ENCODE peak calls at places on chromosomes 5 and 9, in six cellular contexts. G, D, Y, R, P and T are unnamed samples.

GRCh38 chr9:6226696-6227095 is 11.1 kb downstream of the IL33 start:
- DNase-seq in R (no peak), P (no peak), D (no peak), Y (no peak), G (no peak), T (no peak)

GRCh38 chr5:176629853-176630680 is at the start of the genes EIF4E1B and SNCB:
- DNase-seq in G (no peak), D (peak), R (no peak), P (no peak), Y (peak), T (peak)

GRCh38 chr9:129309041-129309430 is 131.0 kb upstream of the IER5L start:
- DNase-seq in G (no peak), D (no peak), P (no peak), Y (no peak), R (no peak), T (no peak)

GRCh38 chr9:129310666-129311350 is 132.7 kb upstream of the IER5L start:
- DNase-seq in P (no peak), R (no peak), Y (no peak), D (no peak), G (no peak), T (no peak)

GRCh38 chr5:144093400-144093799 is 77.1 kb downstream of the YIPF5 start:
- DNase-seq in P (no peak), R (no peak), Y (no peak), D (no peak), G (no peak), T (no peak)

GRCh38 chr9:72958485-72959266 is 5.8 kb upstream of the ALDH1A1 start:
- DNase-seq in D (no peak), R (no peak), P (no peak), G (no peak), Y (no peak), T (no peak)

GRCh38 chr5:143200781-143201398 is 202.6 kb downstream of the NR3C1 start:
- DNase-seq in D (no peak), R (no peak), G (peak), Y (no peak), P (peak), T (peak)

GRCh38 chr5:59188415-59189225 is 605.7 kb downstream of the RAB3C start:
- DNase-seq in P (peak), R (peak), Y (peak), G (no peak), D (peak), T (peak)

GRCh38 chr5:181100121-181101015 is 30.6 kb downstream of the OR2V1 start:
- DNase-seq in G (no peak), D (no peak), R (no peak), P (no peak), Y (no peak), T (no peak)

GRCh38 chr9:123400926-123401503 is 45.0 kb downstream of the CRB2 start:
- DNase-seq in R (peak), Y (no peak), D (no peak), P (no peak), G (no peak), T (no peak)

GRCh38 chr5:100553209-100553608 is 18.0 kb downstream of the FAM174A start:
- DNase-seq in Y (no peak), G (no peak), D (no peak), P (peak), R (no peak), T (no peak)

GRCh38 chr5:135214897-135215616 is 181.0 kb upstream of the PITX1 start:
- DNase-seq in P (peak), R (no peak), G (no peak), D (no peak), Y (no peak), T (no peak)

GRCh38 chr5:25091917-25092316 is 447.1 kb upstream of the CDH10 start:
- DNase-seq in Y (no peak), G (no peak), P (no peak), D (no peak), R (no peak), T (no peak)

GRCh38 chr9:132507670-132508469 is 74.5 kb upstream of the BARHL1 start:
- DNase-seq in D (peak), P (peak), Y (peak), R (peak), G (peak), T (peak)

GRCh38 chr5:169758886-169759285 is 121.8 kb downstream of the DOCK2 start:
- DNase-seq in Y (no peak), P (no peak), G (no peak), R (no peak), D (no peak), T (no peak)

GRCh38 chr9:96453625-96454024 is 3.7 kb downstream of the HABP4 start:
- DNase-seq in P (peak), D (peak), Y (peak), R (no peak), G (no peak), T (no peak)

GRCh38 chr9:114356792-114357191 is 27.1 kb downstream of the ORM2 start:
- DNase-seq in P (no peak), R (no peak), Y (no peak), G (no peak), D (no peak), T (no peak)

GRCh38 chr9:95383198-95383673 is 65.7 kb upstream of the FANCC start:
- DNase-seq in G (peak), P (peak), R (no peak), D (no peak), Y (no peak), T (no peak)

GRCh38 chr9:36772449-36773370 is 200.0 kb downstream of the MELK start:
- DNase-seq in R (no peak), D (no peak), P (peak), G (no peak), Y (no peak), T (no peak)

GRCh38 chr9:33051149-33051548 is 25.3 kb downstream of the SMU1 start:
- DNase-seq in R (no peak), G (no peak), D (no peak), P (no peak), Y (no peak), T (no peak)

GRCh38 chr9:21668504-21668903 is 133.9 kb upstream of the MTAP start:
- DNase-seq in P (no peak), D (no peak), Y (no peak), G (no peak), R (peak), T (no peak)

GRCh38 chr5:126052791-126053190 is 370.4 kb upstream of the GRAMD2B start:
- DNase-seq in G (no peak), Y (no peak), D (no peak), P (no peak), R (no peak), T (no peak)

GRCh38 chr5:36090033-36090432 is 23.4 kb upstream of the UGT3A2 start:
- DNase-seq in D (peak), G (no peak), Y (peak), R (peak), P (peak), T (peak)